ENCODE peak calls at places on chromosomes 16 and 17, in four cellular contexts. One of them, this sample, is unnamed.

GRCh38 chr16:2365895-2366294 is 25.4 kb upstream of the ABCA3 start:
- DNase-seq in HL-60: no peak
- DNase-seq in GM12878: no peak
- DNase-seq in K562: no peak
- DNase-seq in this sample: no peak

GRCh38 chr17:42514867-42515266 is 21.2 kb upstream of the NAGLU start:
- DNase-seq in K562: no peak
- DNase-seq in HL-60: no peak
- DNase-seq in GM12878: no peak
- DNase-seq in this sample: no peak

GRCh38 chr17:81207610-81208581 is 14.9 kb downstream of the CEP131 start:
- DNase-seq in HL-60: peak; percentile 71
- DNase-seq in GM12878: no peak
- DNase-seq in K562: no peak
- DNase-seq in this sample: no peak

GRCh38 chr17:20302191-20302917 is 165.0 kb downstream of the LGALS9B start:
- DNase-seq in GM12878: no peak
- DNase-seq in K562: no peak
- DNase-seq in HL-60: peak; percentile 23
- DNase-seq in this sample: no peak

GRCh38 chr16:75420987-75421819 is 12.1 kb downstream of the CFDP1 start:
- DNase-seq in K562: peak; percentile 49
- DNase-seq in GM12878: no peak
- DNase-seq in HL-60: peak; percentile 76
- DNase-seq in this sample: no peak

GRCh38 chr16:85029413-85029794 is 1.8 kb downstream of the KIAA0513 start:
- DNase-seq in GM12878: peak; percentile 20
- DNase-seq in K562: peak; percentile 75
- DNase-seq in HL-60: no peak
- DNase-seq in this sample: peak; percentile 47

GRCh38 chr16:65524231-65524630 is 402.4 kb upstream of the CDH11 start:
- DNase-seq in HL-60: no peak
- DNase-seq in K562: no peak
- DNase-seq in GM12878: no peak
- DNase-seq in this sample: no peak

GRCh38 chr17:74825003-74825627 is 34.6 kb downstream of the GRIN2C start:
- DNase-seq in GM12878: no peak
- DNase-seq in HL-60: no peak
- DNase-seq in K562: no peak
- DNase-seq in this sample: no peak

GRCh38 chr17:72984145-72984924 is 108.2 kb downstream of the SLC39A11 start:
- DNase-seq in HL-60: no peak
- DNase-seq in K562: no peak
- DNase-seq in GM12878: no peak
- DNase-seq in this sample: no peak

GRCh38 chr17:50956750-50957523 is 90.8 kb upstream of the TOB1 start:
- DNase-seq in K562: peak; percentile 73
- DNase-seq in GM12878: no peak
- DNase-seq in HL-60: peak; percentile 59
- DNase-seq in this sample: no peak

GRCh38 chr16:54879681-54880080 is 51.0 kb upstream of the IRX5 start:
- DNase-seq in GM12878: no peak
- DNase-seq in K562: no peak
- DNase-seq in HL-60: no peak
- DNase-seq in this sample: no peak

GRCh38 chr16:4663756-4664465 is 29.5 kb upstream of the NUDT16L1 start:
- DNase-seq in K562: no peak
- DNase-seq in GM12878: no peak
- DNase-seq in HL-60: peak; percentile 98
- DNase-seq in this sample: no peak

GRCh38 chr16:75402821-75403475 is 30.4 kb downstream of the CFDP1 start:
- DNase-seq in GM12878: no peak
- DNase-seq in HL-60: no peak
- DNase-seq in K562: peak; percentile 21
- DNase-seq in this sample: no peak

GRCh38 chr17:82388223-82388921 is 16.8 kb downstream of the UTS2R start:
- DNase-seq in HL-60: no peak
- DNase-seq in GM12878: no peak
- DNase-seq in K562: peak; percentile 37
- DNase-seq in this sample: no peak

GRCh38 chr17:81526662-81527571 is 1.3 kb upstream of the FSCN2 start:
- DNase-seq in K562: no peak
- DNase-seq in GM12878: no peak
- DNase-seq in HL-60: no peak
- DNase-seq in this sample: no peak

GRCh38 chr16:13435873-13436474 is 484.0 kb upstream of the ERCC4 start:
- DNase-seq in K562: no peak
- DNase-seq in HL-60: no peak
- DNase-seq in GM12878: no peak
- DNase-seq in this sample: no peak

GRCh38 chr17:12983986-12984932 is 33.6 kb downstream of the ELAC2 start:
- DNase-seq in K562: no peak
- DNase-seq in HL-60: no peak
- DNase-seq in GM12878: no peak
- DNase-seq in this sample: no peak

GRCh38 chr16:84407588-84408313 is 39.4 kb downstream of the ATP2C2 start:
- DNase-seq in HL-60: no peak
- DNase-seq in K562: no peak
- DNase-seq in GM12878: no peak
- DNase-seq in this sample: no peak

GRCh38 chr17:78706271-78706915 is 75.7 kb downstream of the CYTH1 start:
- DNase-seq in GM12878: peak; percentile 97
- DNase-seq in K562: no peak
- DNase-seq in HL-60: no peak
- DNase-seq in this sample: no peak

GRCh38 chr17:77316651-77317050 is 175.9 kb downstream of the SEC14L1 start:
- DNase-seq in K562: no peak
- DNase-seq in HL-60: no peak
- DNase-seq in GM12878: no peak
- DNase-seq in this sample: no peak

GRCh38 chr17:28030386-28030785 is 12.1 kb upstream of the NLK start:
- DNase-seq in HL-60: no peak
- DNase-seq in GM12878: no peak
- DNase-seq in K562: no peak
- DNase-seq in this sample: no peak
- TF ChIP-seq SPI1 in HL-60: no peak
- TF ChIP-seq SPI1 in GM12878: no peak
- TF ChIP-seq SPI1 in K562: no peak
- TF ChIP-seq SPI1 in this sample: no peak

DNA sequence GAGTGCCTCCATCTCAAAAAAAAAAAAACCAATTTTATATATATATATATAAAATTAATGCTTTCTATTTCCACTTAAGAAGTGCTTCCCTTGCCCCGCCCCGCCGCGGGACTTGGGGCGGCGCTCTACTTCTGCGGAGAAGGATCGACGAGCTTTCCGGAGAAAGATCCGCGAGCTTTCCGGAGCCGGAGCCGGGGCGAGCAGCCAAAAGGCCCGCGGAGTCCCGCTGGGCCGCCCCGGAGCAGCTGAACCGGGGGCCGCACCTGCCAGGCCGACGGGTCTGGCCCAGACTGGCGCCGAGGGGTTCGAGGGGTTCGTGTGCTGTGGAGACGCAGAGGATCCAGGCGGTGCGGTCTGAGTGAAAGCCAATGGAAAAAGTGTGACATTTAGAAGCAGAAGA is 50.7 kb downstream of the TBC1D26 start:
- DNase-seq in GM12878: no peak
- DNase-seq in HL-60: no peak
- DNase-seq in K562: no peak
- DNase-seq in this sample: no peak
- TF ChIP-seq SPI1 in GM12878: no peak
- TF ChIP-seq SPI1 in HL-60: no peak
- TF ChIP-seq SPI1 in K562: no peak
- TF ChIP-seq SPI1 in this sample: no peak

GRCh38 chr16:67149276-67150057 is 1.3 kb downstream of the B3GNT9 start:
- DNase-seq in K562: no peak
- DNase-seq in GM12878: no peak
- DNase-seq in HL-60: no peak
- DNase-seq in this sample: no peak

GRCh38 chr16:67148656-67149275 is 2.0 kb downstream of the B3GNT9 start:
- DNase-seq in K562: no peak
- DNase-seq in GM12878: no peak
- DNase-seq in HL-60: no peak
- DNase-seq in this sample: no peak

GRCh38 chr16:67150833-67151396 is at the start of gene B3GNT9:
- DNase-seq in K562: peak; percentile 51
- DNase-seq in GM12878: no peak
- DNase-seq in HL-60: no peak
- DNase-seq in this sample: peak; percentile 85

GRCh38 chr16:67151431-67152097 is 766 bp upstream of the B3GNT9 start:
- DNase-seq in GM12878: no peak
- DNase-seq in K562: peak; percentile 38
- DNase-seq in HL-60: no peak
- DNase-seq in this sample: no peak

DNA sequence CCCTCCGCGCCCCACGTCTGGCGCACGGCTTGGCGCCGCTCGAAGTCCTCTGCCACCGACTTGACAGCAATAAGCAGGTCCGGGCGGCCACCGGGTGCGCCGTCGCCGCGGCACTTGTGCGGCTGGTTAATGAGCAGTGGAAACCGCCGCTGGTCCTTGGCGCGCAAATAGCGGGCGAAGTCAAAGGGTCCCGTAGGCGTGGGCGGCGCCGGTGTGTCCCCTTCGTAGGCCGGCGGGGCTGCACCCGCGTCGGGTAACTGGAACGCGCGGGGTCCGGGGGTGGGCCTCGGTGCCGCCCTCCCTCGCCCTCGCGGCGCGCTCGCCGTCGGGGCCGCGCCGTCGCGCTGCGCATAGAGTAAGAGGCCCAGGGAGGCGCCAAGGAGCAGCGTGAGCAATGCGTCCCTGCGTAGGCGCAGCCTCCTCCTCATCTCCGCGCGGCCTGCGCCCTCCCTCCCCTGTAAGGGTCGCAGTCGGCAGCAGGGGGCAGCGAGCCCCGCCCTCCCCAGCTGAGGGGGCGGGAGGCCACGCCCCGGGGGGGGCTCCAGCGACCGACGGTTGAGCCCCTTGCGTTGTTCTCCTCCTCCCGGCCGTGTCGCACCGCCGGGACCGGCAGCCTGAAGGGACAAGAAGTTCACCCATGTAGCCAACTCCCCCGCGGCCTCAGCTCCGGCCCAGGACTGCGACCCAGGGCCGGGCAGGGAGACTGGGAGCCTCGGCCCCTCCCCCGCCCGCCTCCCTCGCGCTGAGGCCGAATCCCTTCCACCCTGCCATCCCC is 553 bp downstream of the B3GNT9 start:
- DNase-seq in K562: peak; percentile 53
- DNase-seq in GM12878: no peak
- DNase-seq in HL-60: no peak
- DNase-seq in this sample: peak; percentile 75
- TF ChIP-seq SPI1 in K562: no peak
- TF ChIP-seq SPI1 in GM12878: no peak
- TF ChIP-seq SPI1 in HL-60: no peak
- TF ChIP-seq SPI1 in this sample: no peak

GRCh38 chr16:27464663-27465482 is 62.9 kb downstream of the IL21R start:
- DNase-seq in K562: no peak
- DNase-seq in HL-60: no peak
- DNase-seq in GM12878: no peak
- DNase-seq in this sample: no peak

GRCh38 chr16:27465483-27465879 is 63.5 kb downstream of the IL21R start:
- DNase-seq in GM12878: no peak
- DNase-seq in HL-60: no peak
- DNase-seq in K562: no peak
- DNase-seq in this sample: no peak

GRCh38 chr16:27462846-27463682 is 61.1 kb downstream of the IL21R start:
- DNase-seq in K562: no peak
- DNase-seq in GM12878: no peak
- DNase-seq in HL-60: no peak
- DNase-seq in this sample: no peak

GRCh38 chr16:27462200-27462845 is 60.3 kb downstream of the IL21R start:
- DNase-seq in K562: no peak
- DNase-seq in HL-60: no peak
- DNase-seq in GM12878: no peak
- DNase-seq in this sample: no peak

GRCh38 chr16:27463741-27464662 is 62.0 kb downstream of the IL21R start:
- DNase-seq in HL-60: no peak
- DNase-seq in K562: no peak
- DNase-seq in GM12878: no peak
- DNase-seq in this sample: no peak
- TF ChIP-seq SPI1 in HL-60: no peak
- TF ChIP-seq SPI1 in K562: no peak
- TF ChIP-seq SPI1 in GM12878: no peak
- TF ChIP-seq SPI1 in this sample: no peak

DNA sequence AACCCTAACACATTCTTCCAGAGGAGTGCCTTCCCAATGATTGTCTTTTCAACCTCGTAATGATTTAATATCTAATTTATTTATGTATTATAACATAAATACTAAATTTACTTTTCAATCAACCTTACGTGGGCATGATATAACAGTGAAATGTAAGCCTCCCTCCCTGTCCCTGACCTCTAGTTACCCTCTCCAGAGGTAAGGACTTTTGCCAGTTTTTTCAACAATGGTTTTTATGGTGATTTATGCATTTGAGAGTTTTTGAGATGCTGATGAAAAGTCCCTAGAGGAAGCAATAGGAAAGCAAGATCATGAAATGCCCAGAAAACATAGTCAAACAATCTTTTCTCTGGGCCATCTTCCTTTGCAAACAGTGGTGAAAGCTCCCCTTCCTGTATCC is 35.2 kb upstream of the PLLP start:
- DNase-seq in GM12878: no peak
- DNase-seq in K562: no peak
- DNase-seq in HL-60: no peak
- DNase-seq in this sample: no peak
- TF ChIP-seq SPI1 in GM12878: no peak
- TF ChIP-seq SPI1 in K562: no peak
- TF ChIP-seq SPI1 in HL-60: no peak
- TF ChIP-seq SPI1 in this sample: no peak

GRCh38 chr16:11478431-11479119 is 108.1 kb downstream of the LITAF start:
- DNase-seq in HL-60: no peak
- DNase-seq in GM12878: no peak
- DNase-seq in K562: no peak
- DNase-seq in this sample: no peak

GRCh38 chr16:11474617-11475291 is 112.0 kb downstream of the LITAF start:
- DNase-seq in HL-60: no peak
- DNase-seq in GM12878: no peak
- DNase-seq in K562: no peak
- DNase-seq in this sample: no peak

GRCh38 chr16:11475896-11476630 is 110.7 kb downstream of the LITAF start:
- DNase-seq in HL-60: no peak
- DNase-seq in GM12878: no peak
- DNase-seq in K562: no peak
- DNase-seq in this sample: no peak

GRCh38 chr16:11473728-11474127 is 113.0 kb downstream of the LITAF start:
- DNase-seq in K562: no peak
- DNase-seq in GM12878: no peak
- DNase-seq in HL-60: no peak
- DNase-seq in this sample: no peak

DNA sequence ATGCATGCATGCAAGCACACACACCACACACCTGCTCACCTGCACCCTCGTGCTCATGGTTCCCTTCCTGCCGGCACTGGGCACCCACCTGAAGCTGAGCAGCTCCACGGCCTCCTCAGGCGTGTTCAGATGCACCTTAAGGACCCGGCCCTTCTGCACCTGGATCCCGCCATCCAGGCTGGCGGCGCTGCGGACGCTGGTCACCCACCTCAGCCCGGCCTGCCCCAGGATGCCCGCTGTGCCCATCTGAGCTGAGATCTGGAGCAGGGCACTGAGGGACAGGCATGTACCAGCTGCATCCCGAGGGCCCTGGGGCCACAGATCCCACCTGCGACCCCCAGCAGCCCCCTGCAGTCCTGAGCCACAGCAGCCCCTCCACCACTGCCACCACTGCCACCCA is 110.0 kb downstream of the LITAF start:
- DNase-seq in HL-60: no peak
- DNase-seq in GM12878: no peak
- DNase-seq in K562: no peak
- DNase-seq in this sample: no peak
- TF ChIP-seq SPI1 in HL-60: no peak
- TF ChIP-seq SPI1 in GM12878: no peak
- TF ChIP-seq SPI1 in K562: no peak
- TF ChIP-seq SPI1 in this sample: no peak

This sample was measured in GM12891.